ENCODE peak calls at places on chromosomes 1 and 21, in ten cellular contexts. One of them, this sample, is unnamed.

GRCh38 chr1:9207086-9207485 is 27.5 kb upstream of the H6PD start:
- DNase-seq in dorsolateral prefrontal cortex: no peak
- DNase-seq in osteoblast: peak
- DNase-seq in SJSA1: no peak
- DNase-seq in thoracic aorta: no peak
- DNase-seq in NB4: no peak
- DNase-seq in GM12878: no peak
- DNase-seq in CD4-positive, alpha-beta memory T cell: no peak
- DNase-seq in fibroblast of villous mesenchyme: peak
- DNase-seq in iPS DF 6.9: no peak
- DNase-seq in this sample: no peak

GRCh38 chr1:67652800-67653199 is 32.2 kb upstream of the GADD45A start:
- DNase-seq in dorsolateral prefrontal cortex: no peak
- DNase-seq in osteoblast: peak
- DNase-seq in SJSA1: no peak
- DNase-seq in thoracic aorta: no peak
- DNase-seq in NB4: peak
- DNase-seq in GM12878: no peak
- DNase-seq in CD4-positive, alpha-beta memory T cell: no peak
- DNase-seq in fibroblast of villous mesenchyme: peak
- DNase-seq in iPS DF 6.9: no peak
- DNase-seq in this sample: no peak

GRCh38 chr1:171670739-171671138 is 18.3 kb upstream of the MYOC start:
- DNase-seq in dorsolateral prefrontal cortex: no peak
- DNase-seq in osteoblast: no peak
- DNase-seq in SJSA1: no peak
- DNase-seq in thoracic aorta: no peak
- DNase-seq in NB4: no peak
- DNase-seq in GM12878: no peak
- DNase-seq in CD4-positive, alpha-beta memory T cell: no peak
- DNase-seq in fibroblast of villous mesenchyme: no peak
- DNase-seq in iPS DF 6.9: no peak
- DNase-seq in this sample: no peak

GRCh38 chr1:5001466-5001865 is 347.1 kb downstream of the AJAP1 start:
- DNase-seq in dorsolateral prefrontal cortex: no peak
- DNase-seq in osteoblast: no peak
- DNase-seq in SJSA1: no peak
- DNase-seq in thoracic aorta: no peak
- DNase-seq in NB4: peak
- DNase-seq in GM12878: no peak
- DNase-seq in CD4-positive, alpha-beta memory T cell: no peak
- DNase-seq in fibroblast of villous mesenchyme: no peak
- DNase-seq in iPS DF 6.9: no peak
- DNase-seq in this sample: no peak

GRCh38 chr21:32585970-32586369 is 647 bp upstream of the TCP10L start:
- DNase-seq in dorsolateral prefrontal cortex: no peak
- DNase-seq in osteoblast: no peak
- DNase-seq in SJSA1: no peak
- DNase-seq in thoracic aorta: no peak
- DNase-seq in NB4: no peak
- DNase-seq in GM12878: no peak
- DNase-seq in CD4-positive, alpha-beta memory T cell: no peak
- DNase-seq in fibroblast of villous mesenchyme: no peak
- DNase-seq in iPS DF 6.9: no peak
- DNase-seq in this sample: no peak

GRCh38 chr1:226639631-226640061 is 91.1 kb downstream of the STUM start:
- DNase-seq in dorsolateral prefrontal cortex: peak
- DNase-seq in osteoblast: no peak
- DNase-seq in SJSA1: no peak
- DNase-seq in thoracic aorta: no peak
- DNase-seq in NB4: no peak
- DNase-seq in GM12878: no peak
- DNase-seq in CD4-positive, alpha-beta memory T cell: peak
- DNase-seq in fibroblast of villous mesenchyme: no peak
- DNase-seq in iPS DF 6.9: no peak
- DNase-seq in this sample: no peak

GRCh38 chr1:62321438-62321837 is 2.2 kb upstream of the KANK4 start:
- DNase-seq in dorsolateral prefrontal cortex: no peak
- DNase-seq in osteoblast: peak
- DNase-seq in SJSA1: peak
- DNase-seq in thoracic aorta: no peak
- DNase-seq in NB4: peak
- DNase-seq in GM12878: no peak
- DNase-seq in CD4-positive, alpha-beta memory T cell: no peak
- DNase-seq in fibroblast of villous mesenchyme: peak
- DNase-seq in iPS DF 6.9: no peak
- DNase-seq in this sample: no peak

GRCh38 chr1:212366901-212367300 is 47.8 kb downstream of the PACC1 start:
- DNase-seq in dorsolateral prefrontal cortex: no peak
- DNase-seq in osteoblast: no peak
- DNase-seq in SJSA1: no peak
- DNase-seq in thoracic aorta: no peak
- DNase-seq in NB4: no peak
- DNase-seq in GM12878: no peak
- DNase-seq in CD4-positive, alpha-beta memory T cell: no peak
- DNase-seq in fibroblast of villous mesenchyme: peak
- DNase-seq in iPS DF 6.9: no peak
- DNase-seq in this sample: no peak

GRCh38 chr21:46122241-46122671 is 24.3 kb downstream of the COL6A2 start:
- DNase-seq in dorsolateral prefrontal cortex: peak
- DNase-seq in osteoblast: peak
- DNase-seq in SJSA1: peak
- DNase-seq in thoracic aorta: no peak
- DNase-seq in NB4: peak
- DNase-seq in GM12878: no peak
- DNase-seq in CD4-positive, alpha-beta memory T cell: no peak
- DNase-seq in fibroblast of villous mesenchyme: peak
- DNase-seq in iPS DF 6.9: no peak
- DNase-seq in this sample: peak

GRCh38 chr1:165910764-165911421 is 83.5 kb downstream of the UCK2 start:
- DNase-seq in dorsolateral prefrontal cortex: no peak
- DNase-seq in osteoblast: no peak
- DNase-seq in SJSA1: no peak
- DNase-seq in thoracic aorta: no peak
- DNase-seq in NB4: no peak
- DNase-seq in GM12878: no peak
- DNase-seq in CD4-positive, alpha-beta memory T cell: no peak
- DNase-seq in fibroblast of villous mesenchyme: peak
- DNase-seq in iPS DF 6.9: no peak
- DNase-seq in this sample: no peak

GRCh38 chr1:241336335-241336734 is 20.7 kb downstream of the RGS7 start:
- DNase-seq in dorsolateral prefrontal cortex: no peak
- DNase-seq in osteoblast: peak
- DNase-seq in SJSA1: no peak
- DNase-seq in thoracic aorta: no peak
- DNase-seq in NB4: peak
- DNase-seq in GM12878: no peak
- DNase-seq in CD4-positive, alpha-beta memory T cell: no peak
- DNase-seq in fibroblast of villous mesenchyme: peak
- DNase-seq in iPS DF 6.9: no peak
- DNase-seq in this sample: no peak

GRCh38 chr1:103156966-103157365 is 48.6 kb upstream of the COL11A1 start:
- DNase-seq in dorsolateral prefrontal cortex: no peak
- DNase-seq in osteoblast: no peak
- DNase-seq in SJSA1: no peak
- DNase-seq in thoracic aorta: no peak
- DNase-seq in NB4: no peak
- DNase-seq in GM12878: no peak
- DNase-seq in CD4-positive, alpha-beta memory T cell: no peak
- DNase-seq in fibroblast of villous mesenchyme: peak
- DNase-seq in iPS DF 6.9: no peak
- DNase-seq in this sample: no peak

GRCh38 chr21:17071093-17071492 is 441.8 kb upstream of the CXADR start:
- DNase-seq in dorsolateral prefrontal cortex: no peak
- DNase-seq in osteoblast: no peak
- DNase-seq in SJSA1: no peak
- DNase-seq in thoracic aorta: no peak
- DNase-seq in NB4: no peak
- DNase-seq in GM12878: no peak
- DNase-seq in CD4-positive, alpha-beta memory T cell: no peak
- DNase-seq in fibroblast of villous mesenchyme: no peak
- DNase-seq in iPS DF 6.9: no peak
- DNase-seq in this sample: no peak

DNA sequence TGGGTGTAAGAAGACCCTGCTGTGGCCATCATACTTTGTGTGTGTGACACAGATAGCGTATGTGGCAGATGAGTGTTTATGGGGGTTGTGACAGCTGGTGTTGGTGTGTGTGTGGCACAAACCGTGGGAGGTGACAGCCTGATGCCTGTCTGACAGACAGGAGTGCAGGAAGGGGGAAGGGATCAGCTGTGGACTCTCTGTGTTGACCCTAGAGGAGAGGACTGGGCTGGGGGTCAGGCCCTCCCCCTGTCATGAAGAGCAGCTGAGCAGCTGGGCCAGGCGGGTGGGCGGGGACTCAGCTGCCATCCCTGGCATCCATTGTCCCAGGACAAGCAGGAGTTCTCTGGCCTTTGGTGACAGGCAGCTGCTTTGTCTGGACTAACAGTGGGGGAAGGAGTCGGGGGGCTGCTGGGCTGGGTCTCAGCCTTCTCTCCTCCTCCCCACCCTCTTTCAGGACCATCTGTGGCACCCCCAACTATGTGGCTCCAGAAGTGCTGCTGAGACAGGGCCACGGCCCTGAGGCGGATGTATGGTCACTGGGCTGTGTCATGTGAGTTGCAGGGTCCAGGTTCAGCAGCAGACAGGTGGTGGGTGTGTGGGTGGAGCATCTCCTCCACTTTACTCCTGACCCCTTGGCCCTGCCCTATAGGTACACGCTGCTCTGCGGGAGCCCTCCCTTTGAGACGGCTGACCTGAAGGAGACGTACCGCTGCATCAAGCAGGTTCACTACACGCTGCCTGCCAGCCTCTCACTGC is 2.3 kb downstream of the PLK3 start:
- DNase-seq in dorsolateral prefrontal cortex: peak
- DNase-seq in osteoblast: peak
- DNase-seq in SJSA1: no peak
- DNase-seq in thoracic aorta: no peak
- DNase-seq in NB4: no peak
- DNase-seq in GM12878: no peak
- DNase-seq in CD4-positive, alpha-beta memory T cell: peak
- DNase-seq in fibroblast of villous mesenchyme: no peak
- DNase-seq in iPS DF 6.9: no peak
- DNase-seq in this sample: peak
- H3K4me3 ChIP-seq in dorsolateral prefrontal cortex: peak
- H3K4me3 ChIP-seq in osteoblast: peak
- H3K4me3 ChIP-seq in SJSA1: no peak
- H3K4me3 ChIP-seq in thoracic aorta: peak
- H3K4me3 ChIP-seq in NB4: no peak
- H3K4me3 ChIP-seq in GM12878: peak
- H3K4me3 ChIP-seq in CD4-positive, alpha-beta memory T cell: peak
- H3K4me3 ChIP-seq in fibroblast of villous mesenchyme: peak
- H3K4me3 ChIP-seq in iPS DF 6.9: no peak
- H3K4me3 ChIP-seq in this sample: peak

GRCh38 chr1:228213917-228214808 is 6.3 kb downstream of the OBSCN start:
- DNase-seq in dorsolateral prefrontal cortex: no peak
- DNase-seq in osteoblast: peak
- DNase-seq in SJSA1: no peak
- DNase-seq in thoracic aorta: no peak
- DNase-seq in NB4: no peak
- DNase-seq in GM12878: no peak
- DNase-seq in CD4-positive, alpha-beta memory T cell: no peak
- DNase-seq in fibroblast of villous mesenchyme: no peak
- DNase-seq in iPS DF 6.9: no peak
- DNase-seq in this sample: peak
- H3K4me3 ChIP-seq in dorsolateral prefrontal cortex: peak
- H3K4me3 ChIP-seq in osteoblast: no peak
- H3K4me3 ChIP-seq in SJSA1: no peak
- H3K4me3 ChIP-seq in thoracic aorta: peak
- H3K4me3 ChIP-seq in NB4: no peak
- H3K4me3 ChIP-seq in GM12878: no peak
- H3K4me3 ChIP-seq in CD4-positive, alpha-beta memory T cell: no peak
- H3K4me3 ChIP-seq in fibroblast of villous mesenchyme: peak
- H3K4me3 ChIP-seq in iPS DF 6.9: peak
- H3K4me3 ChIP-seq in this sample: no peak

GRCh38 chr1:160579216-160579701 is at the start of gene CD84:
- DNase-seq in dorsolateral prefrontal cortex: no peak
- DNase-seq in osteoblast: no peak
- DNase-seq in SJSA1: no peak
- DNase-seq in thoracic aorta: no peak
- DNase-seq in NB4: peak
- DNase-seq in GM12878: no peak
- DNase-seq in CD4-positive, alpha-beta memory T cell: no peak
- DNase-seq in fibroblast of villous mesenchyme: no peak
- DNase-seq in iPS DF 6.9: no peak
- DNase-seq in this sample: no peak
- H3K4me3 ChIP-seq in dorsolateral prefrontal cortex: no peak
- H3K4me3 ChIP-seq in osteoblast: no peak
- H3K4me3 ChIP-seq in SJSA1: no peak
- H3K4me3 ChIP-seq in thoracic aorta: peak
- H3K4me3 ChIP-seq in NB4: peak
- H3K4me3 ChIP-seq in GM12878: peak
- H3K4me3 ChIP-seq in CD4-positive, alpha-beta memory T cell: peak
- H3K4me3 ChIP-seq in fibroblast of villous mesenchyme: no peak
- H3K4me3 ChIP-seq in iPS DF 6.9: no peak
- H3K4me3 ChIP-seq in this sample: peak

DNA sequence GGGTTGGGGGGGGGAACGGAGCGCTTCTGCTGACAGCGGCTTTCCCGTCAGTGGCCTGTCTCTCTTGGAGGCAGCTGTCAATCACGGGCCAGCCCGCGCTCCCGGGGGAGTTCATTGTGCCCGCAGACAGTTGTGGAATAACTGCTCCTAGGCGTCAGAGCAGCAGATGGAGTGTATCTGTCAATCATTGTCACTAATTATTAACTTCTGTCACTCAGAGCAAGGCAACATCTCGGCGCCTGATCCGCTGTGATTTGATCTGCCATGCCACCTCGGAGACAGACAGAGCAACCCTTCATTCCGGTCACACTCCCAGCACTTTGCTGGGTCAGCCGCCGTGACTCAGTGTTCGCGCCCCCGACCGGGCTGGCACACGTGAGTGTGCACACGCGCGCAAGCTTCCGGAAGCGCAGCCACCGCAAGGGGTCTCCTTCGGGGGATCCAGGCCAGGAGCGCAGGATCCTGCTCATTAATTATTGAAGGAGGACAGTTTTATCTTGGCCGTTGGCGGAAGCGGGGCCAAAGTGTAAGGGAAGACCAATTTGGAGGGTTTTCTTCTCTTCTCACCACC is 75.8 kb downstream of the RRAGC start:
- DNase-seq in dorsolateral prefrontal cortex: no peak
- DNase-seq in osteoblast: peak
- DNase-seq in SJSA1: no peak
- DNase-seq in thoracic aorta: no peak
- DNase-seq in NB4: peak
- DNase-seq in GM12878: no peak
- DNase-seq in CD4-positive, alpha-beta memory T cell: no peak
- DNase-seq in fibroblast of villous mesenchyme: no peak
- DNase-seq in iPS DF 6.9: no peak
- DNase-seq in this sample: no peak
- H3K4me3 ChIP-seq in dorsolateral prefrontal cortex: peak
- H3K4me3 ChIP-seq in osteoblast: no peak
- H3K4me3 ChIP-seq in SJSA1: no peak
- H3K4me3 ChIP-seq in thoracic aorta: no peak
- H3K4me3 ChIP-seq in NB4: no peak
- H3K4me3 ChIP-seq in GM12878: no peak
- H3K4me3 ChIP-seq in CD4-positive, alpha-beta memory T cell: no peak
- H3K4me3 ChIP-seq in fibroblast of villous mesenchyme: no peak
- H3K4me3 ChIP-seq in iPS DF 6.9: no peak
- H3K4me3 ChIP-seq in this sample: no peak

GRCh38 chr1:47983677-47984076 is 13.5 kb downstream of the TRABD2B start:
- DNase-seq in dorsolateral prefrontal cortex: no peak
- DNase-seq in osteoblast: no peak
- DNase-seq in SJSA1: no peak
- DNase-seq in thoracic aorta: no peak
- DNase-seq in NB4: no peak
- DNase-seq in GM12878: no peak
- DNase-seq in CD4-positive, alpha-beta memory T cell: no peak
- DNase-seq in fibroblast of villous mesenchyme: no peak
- DNase-seq in iPS DF 6.9: no peak
- DNase-seq in this sample: no peak
- H3K4me3 ChIP-seq in dorsolateral prefrontal cortex: peak
- H3K4me3 ChIP-seq in osteoblast: no peak
- H3K4me3 ChIP-seq in SJSA1: no peak
- H3K4me3 ChIP-seq in thoracic aorta: no peak
- H3K4me3 ChIP-seq in NB4: no peak
- H3K4me3 ChIP-seq in GM12878: no peak
- H3K4me3 ChIP-seq in CD4-positive, alpha-beta memory T cell: no peak
- H3K4me3 ChIP-seq in fibroblast of villous mesenchyme: no peak
- H3K4me3 ChIP-seq in iPS DF 6.9: no peak
- H3K4me3 ChIP-seq in this sample: no peak

This sample was measured in heart left ventricle.